ENCODE peak calls at places on chromosomes 16 and 17, in ten cellular contexts. One of them, this sample, is unnamed.

GRCh38 chr16:84532299-84532724 is 27.9 kb upstream of the MEAK7 start:
- DNase-seq in SW 1271: peak
- DNase-seq in activated gamma-delta T cell treated with Interleukin-2 at 50 U/mL for 16 hours: no peak
- DNase-seq in AML-193: no peak
- DNase-seq in M059J: peak
- DNase-seq in ascending aorta: peak
- DNase-seq in adipocyte: peak
- DNase-seq in AG10803: peak
- DNase-seq in activated T-helper 1 cell treated with Interleukin-2 at 50 U/mL for 16 hours: no peak
- DNase-seq in lung microvascular endothelial cell: peak
- DNase-seq in this sample: peak

GRCh38 chr16:54957403-54957802 is 26.7 kb downstream of the IRX5 start:
- DNase-seq in SW 1271: no peak
- DNase-seq in activated T-helper 1 cell treated with Interleukin-2 at 50 U/mL for 16 hours: no peak
- DNase-seq in adipocyte: peak
- DNase-seq in ascending aorta: no peak
- DNase-seq in activated gamma-delta T cell treated with Interleukin-2 at 50 U/mL for 16 hours: no peak
- DNase-seq in AG10803: no peak
- DNase-seq in AML-193: peak
- DNase-seq in M059J: peak
- DNase-seq in lung microvascular endothelial cell: peak
- DNase-seq in this sample: no peak

GRCh38 chr16:22763655-22764054 is 50.3 kb upstream of the HS3ST2 start:
- DNase-seq in AML-193: no peak
- DNase-seq in activated T-helper 1 cell treated with Interleukin-2 at 50 U/mL for 16 hours: no peak
- DNase-seq in M059J: peak
- DNase-seq in lung microvascular endothelial cell: no peak
- DNase-seq in SW 1271: no peak
- DNase-seq in adipocyte: no peak
- DNase-seq in AG10803: no peak
- DNase-seq in ascending aorta: no peak
- DNase-seq in activated gamma-delta T cell treated with Interleukin-2 at 50 U/mL for 16 hours: no peak
- DNase-seq in this sample: no peak

GRCh38 chr16:50585331-50585776 is 37.2 kb downstream of the NKD1 start:
- DNase-seq in SW 1271: no peak
- DNase-seq in AML-193: no peak
- DNase-seq in lung microvascular endothelial cell: no peak
- DNase-seq in adipocyte: no peak
- DNase-seq in AG10803: peak
- DNase-seq in activated T-helper 1 cell treated with Interleukin-2 at 50 U/mL for 16 hours: no peak
- DNase-seq in activated gamma-delta T cell treated with Interleukin-2 at 50 U/mL for 16 hours: no peak
- DNase-seq in M059J: peak
- DNase-seq in ascending aorta: peak
- DNase-seq in this sample: no peak

GRCh38 chr16:57507414-57508083 is 21.3 kb upstream of the DOK4 start:
- DNase-seq in SW 1271: no peak
- DNase-seq in AML-193: no peak
- DNase-seq in activated gamma-delta T cell treated with Interleukin-2 at 50 U/mL for 16 hours: no peak
- DNase-seq in AG10803: no peak
- DNase-seq in M059J: no peak
- DNase-seq in ascending aorta: no peak
- DNase-seq in lung microvascular endothelial cell: no peak
- DNase-seq in adipocyte: no peak
- DNase-seq in activated T-helper 1 cell treated with Interleukin-2 at 50 U/mL for 16 hours: no peak
- DNase-seq in this sample: no peak

GRCh38 chr17:76458580-76459490 is 5.9 kb upstream of the UBE2O start:
- DNase-seq in activated T-helper 1 cell treated with Interleukin-2 at 50 U/mL for 16 hours: no peak
- DNase-seq in activated gamma-delta T cell treated with Interleukin-2 at 50 U/mL for 16 hours: no peak
- DNase-seq in adipocyte: peak
- DNase-seq in AML-193: peak
- DNase-seq in SW 1271: no peak
- DNase-seq in lung microvascular endothelial cell: peak
- DNase-seq in AG10803: peak
- DNase-seq in ascending aorta: no peak
- DNase-seq in M059J: peak
- DNase-seq in this sample: no peak

GRCh38 chr17:75067856-75068255 is 19.9 kb upstream of the SLC16A5 start:
- DNase-seq in SW 1271: no peak
- DNase-seq in AML-193: peak
- DNase-seq in ascending aorta: no peak
- DNase-seq in M059J: peak
- DNase-seq in AG10803: no peak
- DNase-seq in lung microvascular endothelial cell: no peak
- DNase-seq in activated T-helper 1 cell treated with Interleukin-2 at 50 U/mL for 16 hours: no peak
- DNase-seq in activated gamma-delta T cell treated with Interleukin-2 at 50 U/mL for 16 hours: no peak
- DNase-seq in adipocyte: no peak
- DNase-seq in this sample: no peak

GRCh38 chr16:66093217-66093616 is 273.3 kb upstream of the CDH5 start:
- DNase-seq in AML-193: no peak
- DNase-seq in lung microvascular endothelial cell: no peak
- DNase-seq in activated T-helper 1 cell treated with Interleukin-2 at 50 U/mL for 16 hours: no peak
- DNase-seq in adipocyte: no peak
- DNase-seq in AG10803: peak
- DNase-seq in SW 1271: no peak
- DNase-seq in M059J: peak
- DNase-seq in activated gamma-delta T cell treated with Interleukin-2 at 50 U/mL for 16 hours: no peak
- DNase-seq in ascending aorta: no peak
- DNase-seq in this sample: no peak

GRCh38 chr17:73365934-73366623 is 54.3 kb upstream of the CDC42EP4 start:
- DNase-seq in ascending aorta: no peak
- DNase-seq in activated T-helper 1 cell treated with Interleukin-2 at 50 U/mL for 16 hours: no peak
- DNase-seq in M059J: no peak
- DNase-seq in lung microvascular endothelial cell: no peak
- DNase-seq in SW 1271: no peak
- DNase-seq in activated gamma-delta T cell treated with Interleukin-2 at 50 U/mL for 16 hours: no peak
- DNase-seq in AML-193: no peak
- DNase-seq in adipocyte: no peak
- DNase-seq in AG10803: no peak
- DNase-seq in this sample: no peak

GRCh38 chr17:77308768-77309726 is 168.3 kb downstream of the SEC14L1 start:
- DNase-seq in lung microvascular endothelial cell: no peak
- DNase-seq in activated gamma-delta T cell treated with Interleukin-2 at 50 U/mL for 16 hours: no peak
- DNase-seq in M059J: peak
- DNase-seq in activated T-helper 1 cell treated with Interleukin-2 at 50 U/mL for 16 hours: no peak
- DNase-seq in SW 1271: no peak
- DNase-seq in ascending aorta: no peak
- DNase-seq in AG10803: peak
- DNase-seq in adipocyte: peak
- DNase-seq in AML-193: no peak
- DNase-seq in this sample: no peak